ENCODE peak calls at places on chromosomes 12 and 14, in nine cellular contexts. G, D, X, A, L, P, E, O and K are unnamed samples.

GRCh38 chr12:79566452-79566851 is 124.3 kb downstream of the PAWR start:
- DNase-seq in G (no peak), X (peak; percentile 54), P (peak; percentile 13), A (no peak), E (no peak), L (no peak), O (peak; percentile 24), D (no peak), K (peak; percentile 43)

GRCh38 chr12:81992461-81992860 is 233.3 kb upstream of the PPFIA2 start:
- DNase-seq in P (peak; percentile 14), E (no peak), X (no peak), A (no peak), L (no peak), G (no peak), O (no peak), D (peak; percentile 25), K (no peak)

GRCh38 chr12:104886418-104887401 is 71.4 kb downstream of the SLC41A2 start:
- DNase-seq in X (peak; percentile 88), D (no peak), G (peak; percentile 73), E (no peak), L (no peak), O (no peak), P (peak; percentile 75), A (no peak), K (no peak)

GRCh38 chr12:119089668-119090013 is 89.1 kb upstream of the HSPB8 start:
- DNase-seq in A (no peak), O (no peak), G (no peak), D (no peak), P (no peak), E (no peak), L (no peak), X (no peak), K (no peak)

GRCh38 chr12:121590476-121591143 is 9.8 kb upstream of the KDM2B start:
- DNase-seq in D (peak; percentile 70), A (no peak), O (peak; percentile 76), X (peak; percentile 61), P (peak; percentile 29), L (peak; percentile 40), G (no peak), E (no peak), K (no peak)

GRCh38 chr14:20630340-20631022 is 11.0 kb downstream of the OR6S1 start:
- DNase-seq in G (peak; percentile 79), D (peak; percentile 66), P (peak; percentile 37), L (no peak), X (peak; percentile 71), O (no peak), A (no peak), E (no peak), K (peak; percentile 15)

GRCh38 chr12:89949457-89950195 is 241.0 kb upstream of the ATP2B1 start:
- DNase-seq in D (peak; percentile 37), L (no peak), G (no peak), X (peak; percentile 86), O (peak; percentile 60), P (peak; percentile 92), A (no peak), E (no peak), K (peak; percentile 27)

GRCh38 chr14:51942971-51943370 is 46.4 kb upstream of the RTRAF start:
- DNase-seq in L (no peak), G (no peak), P (no peak), D (no peak), A (no peak), O (no peak), E (no peak), X (no peak), K (no peak)

GRCh38 chr14:105467942-105468471 is 6.6 kb upstream of the CRIP2 start:
- DNase-seq in D (no peak), G (no peak), O (no peak), L (no peak), X (no peak), P (no peak), E (no peak), A (no peak), K (no peak)

GRCh38 chr12:12616512-12617275 is 5.0 kb downstream of the CREBL2 start:
- DNase-seq in G (no peak), L (no peak), X (peak; percentile 16), P (peak; percentile 7), E (no peak), O (no peak), D (no peak), A (no peak), K (no peak)

GRCh38 chr14:104933721-104934379 is 9.2 kb downstream of the PLD4 start:
- DNase-seq in G (no peak), O (no peak), L (no peak), A (peak; percentile 13), D (no peak), E (no peak), P (no peak), X (no peak), K (no peak)

GRCh38 chr14:90539496-90539775 is 142.6 kb downstream of the CALM1 start:
- DNase-seq in D (no peak), O (no peak), G (no peak), E (no peak), X (no peak), P (no peak), L (no peak), A (no peak), K (no peak)

GRCh38 chr12:3904999-3905398 is 31.8 kb upstream of the PARP11 start:
- DNase-seq in A (no peak), L (no peak), G (no peak), O (no peak), E (no peak), X (no peak), P (no peak), D (no peak), K (no peak)

GRCh38 chr12:118633071-118633470 is 256.7 kb downstream of the SUDS3 start:
- DNase-seq in L (no peak), P (no peak), E (no peak), X (no peak), O (no peak), A (no peak), G (no peak), D (no peak), K (no peak)

GRCh38 chr12:1872448-1872847 is 46.0 kb downstream of the CACNA2D4 start:
- DNase-seq in G (no peak), L (no peak), A (no peak), D (no peak), P (no peak), O (no peak), X (no peak), E (no peak), K (no peak)

GRCh38 chr14:70086685-70087379 is 101.9 kb downstream of the SLC8A3 start:
- DNase-seq in G (peak; percentile 44), L (no peak), P (peak; percentile 50), X (peak; percentile 61), A (peak; percentile 36), E (no peak), O (peak; percentile 24), D (peak; percentile 13), K (peak; percentile 23)

GRCh38 chr14:52856139-52856538 is 64.7 kb upstream of the GNPNAT1 start:
- DNase-seq in O (no peak), A (no peak), D (no peak), L (no peak), G (no peak), P (no peak), E (no peak), X (no peak), K (no peak)

GRCh38 chr12:26810330-26810729 is 22.7 kb downstream of the ITPR2 start:
- DNase-seq in D (no peak), L (no peak), O (no peak), P (peak; percentile 88), G (no peak), X (peak; percentile 80), E (peak; percentile 6), A (no peak), K (peak; percentile 47)

GRCh38 chr12:130685850-130686249 is 30.2 kb downstream of the RIMBP2 start:
- DNase-seq in O (no peak), A (no peak), L (no peak), D (no peak), P (no peak), G (no peak), E (no peak), X (no peak), K (no peak)

GRCh38 chr12:110112335-110112660 is 11.9 kb upstream of the IFT81 start:
- DNase-seq in P (no peak), X (no peak), O (no peak), E (no peak), G (no peak), A (no peak), D (no peak), L (no peak), K (no peak)

GRCh38 chr14:36056846-36057245 is 119.7 kb downstream of the PTCSC3 start:
- DNase-seq in L (no peak), P (no peak), D (no peak), G (no peak), A (no peak), X (no peak), O (no peak), E (no peak), K (no peak)

GRCh38 chr12:20212658-20213387 is 155.5 kb upstream of the PDE3A start:
- DNase-seq in D (no peak), X (peak; percentile 98), L (no peak), E (peak; percentile 45), A (peak; percentile 50), G (peak; percentile 85), P (peak; percentile 100), O (no peak), K (peak; percentile 54)

GRCh38 chr12:92278378-92278828 is 132.8 kb upstream of the BTG1 start:
- DNase-seq in G (no peak), X (no peak), L (no peak), A (no peak), P (peak; percentile 5), E (no peak), O (no peak), D (no peak), K (no peak)

GRCh38 chr12:93090768-93091172 is 161.7 kb upstream of the EEA1 start:
- DNase-seq in P (peak; percentile 85), D (no peak), X (peak; percentile 87), A (no peak), O (no peak), E (no peak), G (no peak), L (no peak), K (no peak)

GRCh38 chr12:121238604-121239334 is 28.8 kb downstream of the P2RX4 start:
- DNase-seq in P (peak; percentile 5), A (peak; percentile 35), G (peak; percentile 78), D (no peak), O (no peak), E (no peak), X (no peak), L (no peak), K (no peak)

GRCh38 chr14:22104971-22105641 is 431.5 kb upstream of the OR4E1 start:
- DNase-seq in E (no peak), P (no peak), X (no peak), A (no peak), O (no peak), G (no peak), D (no peak), L (no peak), K (no peak)

GRCh38 chr14:81137316-81137715 is 83.4 kb downstream of the GTF2A1 start:
- DNase-seq in L (no peak), O (no peak), D (no peak), P (peak; percentile 51), G (no peak), A (no peak), X (peak; percentile 46), E (no peak), K (no peak)

GRCh38 chr12:108685469-108686247 is 45.7 kb downstream of the CORO1C start:
- DNase-seq in A (no peak), E (no peak), O (no peak), L (no peak), D (no peak), G (no peak), P (peak; percentile 52), X (peak; percentile 48), K (no peak)

GRCh38 chr14:101372894-101373640 is 188.2 kb upstream of the DIO3 start:
- DNase-seq in G (no peak), O (no peak), E (no peak), L (no peak), X (no peak), P (no peak), A (no peak), D (no peak), K (no peak)

GRCh38 chr14:104394606-104394910 is 185.0 kb upstream of the C14orf180 start:
- DNase-seq in G (no peak), A (no peak), L (no peak), X (no peak), E (no peak), D (no peak), P (no peak), O (peak; percentile 55), K (no peak)

GRCh38 chr14:54252072-54252730 is 144.6 kb upstream of the CDKN3 start:
- DNase-seq in L (no peak), O (no peak), A (no peak), P (peak; percentile 91), G (no peak), E (no peak), X (peak; percentile 83), D (no peak), K (no peak)